ENCODE peak calls at places on chromosomes 13 and 19, in six cellular contexts. M, W, F, D, L and A are unnamed samples.

GRCh38 chr13:111903143-111903542 is 163.8 kb upstream of the SOX1 start:
- DNase-seq in D (no peak), W (no peak), F (no peak), L (no peak), M (no peak), A (no peak)

GRCh38 chr13:43657485-43657884 is 129.3 kb downstream of the ENOX1 start:
- DNase-seq in M (no peak), F (no peak), W (no peak), L (no peak), D (no peak), A (no peak)

GRCh38 chr19:10566658-10567410 is 1.0 kb upstream of the KRI1 start:
- DNase-seq in M (no peak), F (no peak), D (no peak), W (no peak), L (peak; percentile 63), A (no peak)

GRCh38 chr19:29837448-29837961 is 25.7 kb downstream of the CCNE1 start:
- DNase-seq in L (no peak), F (no peak), D (no peak), W (no peak), M (no peak), A (no peak)

GRCh38 chr13:100530645-100531044 is 57.9 kb downstream of the GGACT start:
- DNase-seq in D (no peak), M (no peak), L (no peak), W (no peak), F (peak; percentile 33), A (no peak)

GRCh38 chr19:41327499-41328156 is 17.7 kb downstream of the CCDC97 start:
- DNase-seq in L (peak; percentile 30), M (peak; percentile 44), W (no peak), F (peak; percentile 49), D (no peak), A (no peak)

GRCh38 chr19:46339491-46339890 is 7.4 kb upstream of the PPP5C start:
- DNase-seq in M (peak; percentile 30), W (no peak), F (no peak), L (no peak), D (no peak), A (no peak)

GRCh38 chr13:76148926-76149325 is 512.8 kb downstream of the LMO7 start:
- DNase-seq in W (no peak), M (no peak), D (no peak), F (peak; percentile 93), L (no peak), A (no peak)

GRCh38 chr19:3095375-3096191 is 1.4 kb downstream of the GNA11 start:
- DNase-seq in F (no peak), L (peak; percentile 68), M (no peak), D (peak; percentile 44), W (no peak), A (no peak)

GRCh38 chr19:5170329-5170745 is 170.3 kb downstream of the PTPRS start:
- DNase-seq in W (no peak), M (peak; percentile 58), L (peak; percentile 67), D (no peak), F (no peak), A (no peak)

GRCh38 chr19:5171711-5172110 is 168.9 kb downstream of the PTPRS start:
- DNase-seq in F (no peak), M (no peak), D (no peak), L (no peak), W (no peak), A (peak; percentile 72)

GRCh38 chr19:5165697-5166019 is 175.0 kb downstream of the PTPRS start:
- DNase-seq in L (peak; percentile 78), M (no peak), W (no peak), F (no peak), D (no peak), A (no peak)

DNA sequence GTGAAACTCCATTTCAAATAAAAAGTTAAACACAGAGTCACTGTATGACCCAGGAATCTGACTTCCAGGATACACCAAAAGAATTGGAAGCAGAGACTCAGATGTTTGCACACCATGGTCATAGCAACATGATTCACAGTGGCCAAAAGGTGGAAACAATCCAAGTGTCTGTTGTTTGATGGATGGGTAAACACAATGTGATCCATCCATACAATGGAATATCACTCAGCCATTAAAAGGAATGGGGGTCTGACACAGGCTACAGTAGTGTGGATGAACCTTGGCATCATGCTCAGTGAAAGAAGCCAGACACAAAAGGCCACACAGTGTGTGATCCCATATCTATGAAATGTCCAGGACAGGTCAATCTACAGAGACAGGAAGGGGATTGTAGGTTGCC is 174.3 kb downstream of the PTPRS start:
- DNase-seq in D (no peak), F (peak; percentile 75), M (no peak), L (no peak), W (peak; percentile 25), A (no peak)
- TF ChIP-seq RAD21 in D (no peak), F (no peak), M (no peak), L (no peak), W (no peak), A (no peak)

GRCh38 chr19:48772503-48772953 is 17.2 kb downstream of the FGF21 start:
- DNase-seq in D (no peak), F (no peak), M (no peak), W (no peak), L (no peak), A (no peak)

GRCh38 chr19:48768989-48769713 is 13.8 kb downstream of the FGF21 start:
- DNase-seq in M (no peak), D (no peak), L (no peak), W (no peak), F (no peak), A (no peak)

GRCh38 chr19:48770734-48771472 is 15.6 kb downstream of the FGF21 start:
- DNase-seq in D (no peak), W (no peak), M (no peak), L (no peak), F (no peak), A (no peak)

DNA sequence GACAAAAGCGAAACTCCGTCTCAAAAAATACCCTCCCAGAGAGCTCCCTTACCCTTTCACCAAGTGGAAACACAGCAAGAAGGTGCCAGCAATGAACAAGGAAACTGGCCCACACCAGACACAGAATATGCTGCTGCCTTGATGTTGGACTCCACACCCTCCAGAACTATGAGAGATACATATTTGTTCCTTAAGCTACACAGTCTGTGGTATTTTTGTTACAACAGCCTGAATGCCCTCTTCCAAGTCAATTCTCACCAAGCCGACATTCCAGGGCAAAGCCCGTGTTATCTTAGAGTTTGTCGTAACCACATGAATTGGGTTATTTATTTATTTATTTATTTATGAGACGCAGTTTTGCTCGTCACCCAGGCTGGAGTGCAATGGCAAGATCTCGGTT is 14.9 kb downstream of the FGF21 start:
- DNase-seq in D (no peak), F (no peak), M (no peak), W (no peak), L (no peak), A (no peak)
- TF ChIP-seq RAD21 in D (no peak), F (no peak), M (no peak), W (no peak), L (no peak), A (no peak)

DNA sequence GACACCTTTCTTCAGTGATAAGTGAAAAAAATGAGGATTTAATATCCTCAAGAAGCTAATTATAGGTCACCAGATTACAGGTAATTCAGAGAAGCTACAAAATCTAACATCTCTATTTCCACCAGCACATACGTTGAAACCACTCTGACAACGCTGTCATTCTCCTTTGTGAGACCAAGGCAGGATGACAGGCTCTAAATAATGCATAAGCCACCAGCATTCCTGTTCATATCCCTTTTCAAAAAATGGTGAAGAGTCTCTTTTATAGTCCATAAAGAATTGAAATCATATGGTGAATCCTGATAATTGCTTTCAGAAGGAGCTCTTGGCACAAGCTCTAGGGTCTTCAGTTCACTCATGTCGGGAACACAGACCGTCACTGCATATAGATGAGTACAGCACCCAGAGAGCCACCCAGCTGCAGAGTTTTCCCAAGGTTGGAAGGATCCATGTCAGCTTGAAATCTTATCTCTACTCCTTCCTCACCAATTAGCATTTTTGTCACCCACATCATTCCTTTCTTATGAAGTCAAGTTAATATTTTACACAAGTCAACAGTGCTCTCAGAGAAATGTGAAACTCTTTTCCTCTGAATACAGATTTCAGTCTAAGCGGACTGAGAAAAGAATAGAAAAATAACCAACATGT is 431.4 kb downstream of the TBC1D4 start:
- DNase-seq in M (no peak), D (no peak), F (peak; percentile 1), L (no peak), W (no peak), A (no peak)
- TF ChIP-seq RAD21 in M (no peak), D (no peak), F (no peak), L (no peak), W (no peak), A (no peak)

GRCh38 chr13:67235265-67235664 is 5.1 kb upstream of the PCDH9 start:
- DNase-seq in L (no peak), D (no peak), W (no peak), F (no peak), M (peak; percentile 56), A (no peak)

GRCh38 chr13:67232384-67232783 is 2.2 kb upstream of the PCDH9 start:
- DNase-seq in L (no peak), D (no peak), M (no peak), W (no peak), F (no peak), A (no peak)

GRCh38 chr13:67238861-67239260 is 8.7 kb upstream of the PCDH9 start:
- DNase-seq in D (no peak), M (no peak), L (no peak), F (no peak), W (no peak), A (no peak)

GRCh38 chr13:67238277-67238859 is 8.2 kb upstream of the PCDH9 start:
- DNase-seq in D (no peak), W (no peak), L (peak; percentile 31), M (peak; percentile 19), F (peak; percentile 36), A (peak; percentile 4)
- TF ChIP-seq RAD21 in D (peak; percentile 58), W (peak; percentile 71), L (peak; percentile 67), M (peak; percentile 81), F (peak; percentile 74), A (peak; percentile 53)